ENCODE peak calls at places on chromosomes 13 and 19, in eight cellular contexts. Y is dorsolateral prefrontal cortex; D is memory B cell; A is fibroblast of lung; R is stimulated activated CD4-positive, alpha-beta T cell treated with anti-CD3 and anti-CD28 coated beads, Interleukin-15, amount 100 ng/mL, for 1 hour; T is H54; K is activated naive CD8-positive, alpha-beta T cell treated with anti-CD3 and anti-CD28 coated beads, Interleukin-2, amount 50 U/mL, for 24 hours; I is aorta. Z is an unnamed sample.

GRCh38 chr13:39684531-39685137 is 29.2 kb downstream of the COG6 start:
- DNase-seq in Y (no peak), D (no peak), A (peak), R (no peak), T (no peak), K (no peak), I (no peak), Z (no peak)

GRCh38 chr13:107590556-107590955 is 624.8 kb downstream of the LIG4 start:
- DNase-seq in Y (no peak), D (no peak), A (peak), R (no peak), T (no peak), K (no peak), I (no peak), Z (no peak)

GRCh38 chr19:51458899-51459592 is 792 bp upstream of the SIGLEC8 start:
- DNase-seq in Y (no peak), D (no peak), A (no peak), R (no peak), T (no peak), K (no peak), I (no peak), Z (no peak)

GRCh38 chr19:42121666-42122069 is 10.6 kb downstream of the POU2F2 start:
- DNase-seq in Y (peak), D (peak), A (peak), R (peak), T (peak), K (peak), I (peak), Z (peak)

GRCh38 chr13:99393791-99394735 is 86.9 kb upstream of the GPR183 start:
- DNase-seq in Y (no peak), D (no peak), A (no peak), R (no peak), T (no peak), K (no peak), I (no peak), Z (no peak)

GRCh38 chr13:99977334-99977911 is 4.2 kb upstream of the ZIC2 start:
- DNase-seq in Y (no peak), D (no peak), A (no peak), R (no peak), T (no peak), K (no peak), I (no peak), Z (no peak)

GRCh38 chr19:46787331-46788100 is 878 bp downstream of the SLC1A5 start:
- DNase-seq in Y (peak), D (peak), A (peak), R (no peak), T (no peak), K (peak), I (peak), Z (no peak)

GRCh38 chr13:26061947-26062346 is 10.1 kb upstream of the SHISA2 start:
- DNase-seq in Y (no peak), D (no peak), A (peak), R (no peak), T (no peak), K (no peak), I (no peak), Z (no peak)

GRCh38 chr19:47891923-47892666 is 6.0 kb upstream of the SULT2A1 start:
- DNase-seq in Y (no peak), D (no peak), A (peak), R (no peak), T (no peak), K (no peak), I (no peak), Z (no peak)

GRCh38 chr13:104461049-104461448 is 1394.8 kb upstream of the SLC10A2 start:
- DNase-seq in Y (no peak), D (no peak), A (no peak), R (no peak), T (no peak), K (no peak), I (no peak), Z (no peak)

GRCh38 chr13:46389457-46389856 is 2.4 kb upstream of the RUBCNL start:
- DNase-seq in Y (no peak), D (no peak), A (no peak), R (no peak), T (no peak), K (no peak), I (no peak), Z (no peak)

GRCh38 chr13:106484084-106484754 is 51.2 kb downstream of the EFNB2 start:
- DNase-seq in Y (no peak), D (no peak), A (peak), R (no peak), T (no peak), K (no peak), I (no peak), Z (no peak)

GRCh38 chr13:66618702-66619101 is 611.4 kb downstream of the PCDH9 start:
- DNase-seq in Y (no peak), D (no peak), A (peak), R (no peak), T (peak), K (no peak), I (no peak), Z (no peak)

GRCh38 chr19:36488816-36489138 is 584 bp downstream of the ZNF566 start:
- DNase-seq in Y (no peak), D (no peak), A (no peak), R (peak), T (peak), K (no peak), I (no peak), Z (peak)

GRCh38 chr19:15429825-15430467 is 11.2 kb upstream of the AKAP8L start:
- DNase-seq in Y (no peak), D (no peak), A (no peak), R (no peak), T (no peak), K (no peak), I (no peak), Z (no peak)

GRCh38 chr19:32814624-32815023 is 54.9 kb downstream of the SLC7A9 start:
- DNase-seq in Y (no peak), D (no peak), A (no peak), R (no peak), T (no peak), K (no peak), I (no peak), Z (no peak)

GRCh38 chr19:54470991-54471782 is 1.9 kb downstream of the CDC42EP5 start:
- DNase-seq in Y (peak), D (no peak), A (no peak), R (no peak), T (peak), K (no peak), I (peak), Z (no peak)

GRCh38 chr13:42364613-42365000 is 92.7 kb downstream of the AKAP11 start:
- DNase-seq in Y (no peak), D (no peak), A (no peak), R (no peak), T (no peak), K (no peak), I (no peak), Z (no peak)

GRCh38 chr13:34161829-34162544 is 344.0 kb downstream of the RFC3 start:
- DNase-seq in Y (no peak), D (no peak), A (peak), R (no peak), T (no peak), K (no peak), I (no peak), Z (no peak)

GRCh38 chr13:38418286-38418685 is 68.6 kb downstream of the UFM1 start:
- DNase-seq in Y (no peak), D (no peak), A (no peak), R (no peak), T (no peak), K (no peak), I (no peak), Z (no peak)

Z was measured in substantia nigra.